ENCODE peak calls at places on chromosomes 1 and 21, in four cellular contexts. V is lower leg skin, B is adrenal gland, Q is NB4. E is an unnamed sample.

GRCh38 chr1:229579101-229579651 is 20.7 kb upstream of the ABCB10 start:
- DNase-seq in V (no peak), B (peak), Q (peak), E (peak)

GRCh38 chr1:24709748-24710416 is 35.4 kb upstream of the CLIC4 start:
- DNase-seq in V (no peak), B (no peak), Q (no peak), E (no peak)

GRCh38 chr21:42060166-42060565 is 11.0 kb upstream of the UMODL1 start:
- DNase-seq in V (no peak), B (no peak), Q (no peak), E (no peak)

GRCh38 chr1:233328661-233329498 is 1.4 kb downstream of the MAP3K21 start:
- DNase-seq in V (no peak), B (peak), Q (peak), E (peak)

GRCh38 chr1:58922302-58923089 is 138.6 kb upstream of the JUN start:
- DNase-seq in V (no peak), B (peak), Q (no peak), E (peak)

GRCh38 chr1:23101891-23102688 is 66.6 kb downstream of the LUZP1 start:
- DNase-seq in V (no peak), B (no peak), Q (no peak), E (no peak)

GRCh38 chr1:190597361-190597760 is 119.7 kb upstream of the BRINP3 start:
- DNase-seq in V (no peak), B (no peak), Q (no peak), E (no peak)

GRCh38 chr1:31497601-31498000 is 78.7 kb upstream of the TINAGL1 start:
- DNase-seq in V (no peak), B (no peak), Q (no peak), E (no peak)

GRCh38 chr1:97008226-97008625 is 286.6 kb downstream of the PTBP2 start:
- DNase-seq in V (no peak), B (no peak), Q (no peak), E (no peak)

GRCh38 chr1:219837274-219837993 is 90.9 kb downstream of the SLC30A10 start:
- DNase-seq in V (no peak), B (peak), Q (peak), E (no peak)

GRCh38 chr1:79373481-79374132 is 367.1 kb upstream of the ADGRL4 start:
- DNase-seq in V (no peak), B (no peak), Q (no peak), E (peak)

GRCh38 chr1:105686026-105686425 is 1370.4 kb upstream of the PRMT6 start:
- DNase-seq in V (no peak), B (no peak), Q (no peak), E (no peak)

GRCh38 chr1:42736571-42737200 is 3.4 kb downstream of the CLDN19 start:
- DNase-seq in V (peak), B (no peak), Q (no peak), E (no peak)

GRCh38 chr1:117093091-117093534 is 28.4 kb downstream of the TRIM45 start:
- DNase-seq in V (no peak), B (peak), Q (no peak), E (no peak)

GRCh38 chr1:201119206-201119814 is 7.1 kb upstream of the CACNA1S start:
- DNase-seq in V (no peak), B (peak), Q (peak), E (no peak)

GRCh38 chr1:12618661-12619395 is 818 bp upstream of the DHRS3 start:
- DNase-seq in V (peak), B (peak), Q (peak), E (peak)

GRCh38 chr1:235910357-235911299 is 43.9 kb upstream of the LYST start:
- DNase-seq in V (peak), B (peak), Q (peak), E (no peak)

GRCh38 chr1:226643167-226643566 is 94.6 kb downstream of the STUM start:
- DNase-seq in V (no peak), B (no peak), Q (peak), E (no peak)

GRCh38 chr21:41751621-41752020 is 15.2 kb downstream of the RIPK4 start:
- DNase-seq in V (no peak), B (no peak), Q (no peak), E (peak)

GRCh38 chr1:184407816-184408510 is 21.1 kb downstream of the C1orf21 start:
- DNase-seq in V (no peak), B (no peak), Q (no peak), E (no peak)

GRCh38 chr1:95323117-95323516 is 89.1 kb downstream of the RWDD3 start:
- DNase-seq in V (no peak), B (no peak), Q (peak), E (no peak)

GRCh38 chr21:30717105-30717504 is 1.5 kb downstream of the KRTAP21-3 start:
- DNase-seq in V (no peak), B (no peak), Q (no peak), E (no peak)

GRCh38 chr21:17738171-17738953 is 80.8 kb downstream of the C21orf91 start:
- DNase-seq in V (no peak), B (no peak), Q (no peak), E (no peak)

GRCh38 chr1:204984499-204984898 is 58.5 kb upstream of the CNTN2 start:
- DNase-seq in V (no peak), B (no peak), Q (no peak), E (no peak)

GRCh38 chr1:36652011-36652410 is 169.3 kb upstream of the CSF3R start:
- DNase-seq in V (no peak), B (no peak), Q (no peak), E (no peak)

GRCh38 chr1:55021965-55022546 is 17.3 kb upstream of the PCSK9 start:
- DNase-seq in V (peak), B (peak), Q (peak), E (peak)

GRCh38 chr1:229199261-229199850 is 71.6 kb upstream of the RAB4A start:
- DNase-seq in V (no peak), B (no peak), Q (peak), E (peak)

GRCh38 chr1:154819628-154820590 is 50.2 kb downstream of the KCNN3 start:
- DNase-seq in V (no peak), B (no peak), Q (peak), E (peak)

GRCh38 chr1:151964510-151964909 is 29.1 kb downstream of the S100A10 start:
- DNase-seq in V (no peak), B (no peak), Q (no peak), E (no peak)

GRCh38 chr1:223106856-223107255 is 36.2 kb downstream of the TLR5 start:
- DNase-seq in V (no peak), B (no peak), Q (peak), E (no peak)

GRCh38 chr1:220226752-220227151 is 45.5 kb downstream of the RAB3GAP2 start:
- DNase-seq in V (no peak), B (no peak), Q (peak), E (no peak)

GRCh38 chr1:55144886-55145285 is 70.3 kb downstream of the USP24 start:
- DNase-seq in V (no peak), B (no peak), Q (peak), E (no peak)

GRCh38 chr1:147292012-147292411 is 49.5 kb downstream of the CHD1L start:
- DNase-seq in V (no peak), B (no peak), Q (no peak), E (no peak)

GRCh38 chr1:53334781-53335180 is 6.9 kb upstream of the LRP8 start:
- DNase-seq in V (no peak), B (no peak), Q (no peak), E (no peak)

GRCh38 chr1:205147191-205147590 is 25.4 kb upstream of the RBBP5 start:
- DNase-seq in V (no peak), B (peak), Q (no peak), E (no peak)

GRCh38 chr1:158246650-158247049 is 7.6 kb upstream of the CD1A start:
- DNase-seq in V (no peak), B (no peak), Q (peak), E (no peak)

GRCh38 chr21:35198004-35198403 is 148.9 kb upstream of the RUNX1 start:
- DNase-seq in V (no peak), B (no peak), Q (no peak), E (no peak)

GRCh38 chr1:202068596-202068995 is 54.1 kb upstream of the GPR37L1 start:
- DNase-seq in V (no peak), B (no peak), Q (no peak), E (no peak)

GRCh38 chr1:222240536-222241181 is 307.2 kb downstream of the HHIPL2 start:
- DNase-seq in V (no peak), B (no peak), Q (no peak), E (no peak)

GRCh38 chr1:201053155-201053860 is 29.8 kb upstream of the KIF21B start:
- DNase-seq in V (no peak), B (no peak), Q (peak), E (no peak)

DNA sequence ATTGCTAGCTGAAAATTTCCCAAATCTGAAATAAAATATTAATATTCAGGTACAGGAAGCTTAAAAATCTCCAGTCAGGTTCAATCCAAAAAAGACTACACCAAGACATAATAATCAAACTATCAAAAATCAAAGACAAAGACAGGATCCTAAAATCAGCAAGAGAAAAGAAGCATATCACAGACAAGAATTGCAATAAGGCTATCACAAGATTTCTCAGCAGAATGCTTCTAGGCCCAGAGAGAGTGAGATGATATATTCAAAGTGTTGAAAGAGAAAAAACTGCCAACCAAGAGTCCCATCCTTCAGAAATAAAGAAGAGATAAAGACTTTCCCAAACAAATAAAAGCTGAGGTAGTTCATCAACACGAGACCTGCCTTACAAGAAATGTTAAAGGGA is 5.0 kb upstream of the SELP start:
- DNase-seq in V (no peak), B (no peak), Q (no peak), E (no peak)
- TF ChIP-seq CTCF in V (no peak), B (no peak), Q (no peak), E (no peak)

GRCh38 chr1:228009116-228009827 is 2.5 kb downstream of the WNT3A start:
- DNase-seq in V (peak), B (peak), Q (no peak), E (no peak)
- H3K4me3 ChIP-seq in V (no peak), B (no peak), Q (no peak), E (no peak)

GRCh38 chr1:18783705-18784522 is 75.5 kb downstream of the TAS1R2 start:
- DNase-seq in V (no peak), B (no peak), Q (no peak), E (no peak)

GRCh38 chr1:18789246-18789645 is 70.2 kb downstream of the TAS1R2 start:
- DNase-seq in V (no peak), B (no peak), Q (no peak), E (no peak)

GRCh38 chr1:18784523-18784833 is 75.0 kb downstream of the TAS1R2 start:
- DNase-seq in V (no peak), B (no peak), Q (no peak), E (no peak)

GRCh38 chr1:18786149-18786548 is 73.3 kb downstream of the TAS1R2 start:
- DNase-seq in V (no peak), B (no peak), Q (no peak), E (no peak)

GRCh38 chr1:18787825-18788385 is 71.6 kb downstream of the TAS1R2 start:
- DNase-seq in V (no peak), B (no peak), Q (no peak), E (no peak)
- TF ChIP-seq POLR2A in V (no peak), B (no peak), Q (no peak), E (no peak)

GRCh38 chr1:207052736-207053545 is at the start of gene PFKFB2:
- DNase-seq in V (peak), B (peak), Q (peak), E (peak)
- TF ChIP-seq CTCF in V (peak), B (no peak), Q (no peak), E (peak)

DNA sequence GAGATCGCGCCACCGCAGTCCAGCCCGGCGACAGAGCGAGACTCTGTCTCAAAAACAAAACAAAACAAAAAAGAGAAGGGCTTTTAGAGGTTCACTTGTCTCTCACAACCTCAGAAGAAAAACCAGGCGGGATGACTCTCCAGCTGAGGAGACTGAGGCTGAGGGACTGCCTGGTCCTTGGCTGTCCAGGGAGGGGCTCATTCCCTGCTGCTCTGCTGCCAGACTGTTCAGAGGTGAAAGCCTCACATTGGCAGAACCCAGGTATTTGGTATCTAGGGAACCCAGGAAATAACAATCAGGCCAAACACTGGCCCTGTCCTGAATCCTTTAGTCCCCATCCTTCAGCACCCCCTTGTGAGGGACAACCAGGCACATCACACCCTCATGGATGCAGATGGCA is 33.6 kb downstream of the CD247 start:
- DNase-seq in V (no peak), B (no peak), Q (no peak), E (no peak)
- H3K4me3 ChIP-seq in V (no peak), B (no peak), Q (no peak), E (no peak)

DNA sequence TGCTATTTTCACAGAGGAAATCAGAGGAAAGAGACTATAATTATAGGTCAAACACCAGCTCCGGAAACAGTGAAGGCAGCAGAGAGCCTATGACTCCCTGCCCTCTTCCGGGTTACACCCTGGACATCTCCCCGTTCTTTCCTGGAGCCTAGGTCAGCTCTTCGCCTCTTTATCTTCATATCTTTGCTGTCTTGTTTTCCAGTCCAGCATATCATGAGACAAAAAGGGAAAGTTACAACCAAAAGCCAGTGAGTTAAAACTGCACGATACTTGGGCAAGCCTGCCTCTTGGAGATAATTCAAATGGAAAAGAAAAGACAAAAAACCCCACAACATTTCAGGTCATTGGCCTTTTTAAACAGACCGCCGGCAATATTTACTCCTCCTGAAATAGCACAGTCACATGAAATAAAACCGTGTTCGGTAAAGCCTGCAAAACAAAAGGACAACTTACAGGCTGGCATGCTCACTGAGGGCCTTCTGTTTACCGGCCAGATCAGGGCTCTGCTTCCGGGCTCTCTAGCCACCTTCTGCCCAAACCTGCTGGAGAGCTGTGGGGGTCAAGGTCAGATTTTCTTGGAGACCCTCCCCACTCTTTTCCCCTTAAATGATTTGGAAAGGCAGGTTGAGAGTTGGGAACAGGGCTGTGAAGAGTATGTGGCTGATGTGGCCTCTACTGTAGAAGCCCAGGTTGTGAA is 42.8 kb upstream of the PPP2R5A start:
- DNase-seq in V (peak), B (no peak), Q (no peak), E (no peak)
- TF ChIP-seq POLR2A in V (no peak), B (no peak), Q (no peak), E (no peak)

DNA sequence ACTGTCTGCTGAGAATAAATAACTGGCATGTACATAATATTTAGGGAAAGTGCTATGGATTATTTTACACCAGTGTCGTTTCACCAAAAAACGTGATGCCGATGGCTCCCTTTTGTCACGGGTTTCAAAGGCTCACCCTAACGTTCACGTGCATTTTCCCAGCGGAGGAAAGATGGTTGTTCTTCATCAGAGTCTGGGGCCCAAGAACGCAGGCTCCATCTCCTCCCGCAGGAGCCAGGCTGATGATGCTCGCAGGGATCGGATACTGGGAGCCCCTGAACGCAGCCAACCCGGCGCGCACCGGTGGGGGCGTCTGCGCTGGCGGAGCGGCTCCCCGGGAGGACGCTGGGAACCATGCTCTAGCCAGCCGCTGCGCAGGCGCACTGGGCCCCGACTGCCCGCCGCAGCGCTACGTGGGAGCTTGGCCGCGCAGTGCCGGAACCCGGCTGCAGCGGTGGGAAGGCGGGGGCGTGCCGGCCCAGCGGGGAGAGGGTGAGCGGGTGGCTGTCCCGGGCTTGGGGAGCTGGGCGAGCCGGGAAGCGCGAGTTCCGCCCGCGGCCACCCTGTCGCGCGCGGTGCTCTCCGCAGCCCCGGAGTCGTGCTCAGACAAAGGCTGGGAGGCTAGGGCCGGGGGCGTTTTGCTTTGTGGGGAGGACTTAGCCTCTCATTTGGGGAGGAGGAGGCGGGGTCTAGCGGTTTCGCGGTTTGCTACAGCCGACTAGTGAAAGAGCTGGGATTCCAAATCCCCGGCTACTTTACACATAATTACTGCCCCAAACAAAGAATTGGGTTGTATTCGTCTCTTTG is at the start of gene ZFP69B:
- DNase-seq in V (peak), B (peak), Q (peak), E (peak)
- TF ChIP-seq CTCF in V (peak), B (no peak), Q (no peak), E (peak)

GRCh38 chr1:1376551-1377226 is 1.7 kb upstream of the AURKAIP1 start:
- DNase-seq in V (no peak), B (no peak), Q (no peak), E (no peak)
- H3K4me3 ChIP-seq in V (no peak), B (no peak), Q (peak), E (no peak)

GRCh38 chr1:193123751-193124150 is 1.9 kb downstream of the CDC73 start:
- DNase-seq in V (no peak), B (no peak), Q (no peak), E (no peak)
- TF ChIP-seq POLR2A in V (no peak), B (no peak), Q (no peak), E (no peak)

GRCh38 chr1:161096514-161096913 is 1.6 kb upstream of the KLHDC9 start:
- DNase-seq in V (peak), B (no peak), Q (no peak), E (peak)
- TF ChIP-seq CTCF in V (no peak), B (no peak), Q (no peak), E (no peak)

E was measured in body of pancreas.